ENCODE peak calls at places on chromosomes 7 and 10, in nine cellular contexts. K, N, Q, S, U, I, X, A and V are unnamed samples. For H3K4me1, the result is how much of the 10 kb centered on the place peaks cover.

GRCh38 chr7:43584200-43584586 is 1.3 kb downstream of the STK17A start:
- DNase-seq in Q (no peak), N (no peak), X (no peak), S (no peak), U (peak), I (no peak), A (peak), K (peak), V (peak)

GRCh38 chr10:84204122-84204521 is 9.8 kb downstream of the CDHR1 start:
- DNase-seq in U (no peak), X (no peak), N (no peak), Q (no peak), S (no peak), A (no peak), K (no peak), I (peak), V (no peak)

GRCh38 chr7:78226059-78226658 is 427.6 kb downstream of the PHTF2 start:
- DNase-seq in Q (peak), U (no peak), A (peak), I (peak), N (peak), X (no peak), S (peak), K (no peak), V (peak)

GRCh38 chr10:51203359-51203758 is 129.1 kb downstream of the PRKG1 start:
- DNase-seq in Q (no peak), S (no peak), X (no peak), A (no peak), I (peak), N (no peak), U (no peak), K (no peak), V (no peak)

GRCh38 chr10:43350686-43351085 is 20.8 kb upstream of the FXYD4 start:
- DNase-seq in U (no peak), I (no peak), X (no peak), K (no peak), N (no peak), S (no peak), Q (no peak), A (no peak), V (no peak)

GRCh38 chr7:88432321-88432720 is 125.6 kb upstream of the STEAP4 start:
- DNase-seq in N (no peak), X (no peak), U (no peak), A (no peak), K (no peak), Q (no peak), I (no peak), S (no peak), V (no peak)

GRCh38 chr10:103564799-103565365 is 71.4 kb downstream of the NEURL1 start:
- DNase-seq in N (no peak), S (peak), A (no peak), U (no peak), X (no peak), I (peak), Q (no peak), K (no peak), V (no peak)

GRCh38 chr10:79948976-79949722 is at the start of gene SFTPD:
- DNase-seq in K (peak), N (no peak), X (no peak), A (no peak), U (no peak), I (peak), Q (no peak), S (no peak), V (no peak)

GRCh38 chr10:121831777-121832176 is 96.1 kb downstream of the ATE1 start:
- DNase-seq in U (no peak), I (no peak), A (no peak), Q (no peak), X (no peak), K (no peak), N (no peak), S (no peak), V (no peak)

GRCh38 chr7:156896388-156897022 is 3.5 kb upstream of the LMBR1 start:
- DNase-seq in A (no peak), S (no peak), N (no peak), X (no peak), U (no peak), Q (no peak), K (no peak), I (no peak), V (no peak)

GRCh38 chr10:18582803-18583202 is 68.6 kb downstream of the NSUN6 start:
- DNase-seq in X (no peak), A (no peak), K (no peak), N (no peak), S (no peak), Q (no peak), U (no peak), I (no peak), V (peak)

GRCh38 chr7:87339373-87339897 is 6.0 kb upstream of the CROT start:
- DNase-seq in S (no peak), X (no peak), Q (no peak), U (no peak), A (no peak), N (no peak), I (no peak), K (no peak), V (no peak)

GRCh38 chr7:83677180-83677866 is 28.4 kb upstream of the SEMA3E start:
- DNase-seq in X (no peak), S (peak), K (no peak), U (no peak), N (no peak), A (no peak), Q (no peak), I (no peak), V (peak)

GRCh38 chr10:44765299-44765698 is 145.8 kb upstream of the TMEM72 start:
- DNase-seq in N (no peak), X (no peak), A (no peak), K (no peak), Q (no peak), U (no peak), I (no peak), S (no peak), V (no peak)

GRCh38 chr10:113300628-113301027 is 252.2 kb upstream of the HABP2 start:
- DNase-seq in A (no peak), I (no peak), K (no peak), Q (no peak), X (peak), U (no peak), N (no peak), S (no peak), V (no peak)
- H3K4me1 ChIP-seq in A (under half), I (under half), K (under half), Q (under half), X (under half), U (under half), N (under half), S (under half), V (under half)

GRCh38 chr10:115163129-115163528 is 70.0 kb downstream of the ATRNL1 start:
- DNase-seq in I (no peak), U (no peak), N (no peak), K (no peak), A (no peak), S (no peak), X (no peak), Q (no peak), V (no peak)
- H3K4me3 ChIP-seq in I (no peak), U (no peak), N (no peak), K (no peak), A (no peak), S (no peak), X (no peak), Q (no peak), V (no peak)

GRCh38 chr10:926075-926698 is 5.3 kb downstream of the LARP4B start:
- DNase-seq in U (no peak), N (no peak), X (no peak), Q (no peak), K (peak), A (no peak), I (no peak), S (no peak), V (no peak)

GRCh38 chr10:923844-924523 is 7.5 kb downstream of the LARP4B start:
- DNase-seq in I (no peak), S (no peak), N (no peak), Q (no peak), X (no peak), A (no peak), U (no peak), K (no peak), V (no peak)

GRCh38 chr10:921471-922414 is 9.8 kb downstream of the LARP4B start:
- DNase-seq in Q (no peak), U (no peak), A (no peak), S (no peak), N (no peak), X (no peak), K (no peak), I (no peak), V (peak)

GRCh38 chr10:927131-927530 is 4.4 kb downstream of the LARP4B start:
- DNase-seq in N (no peak), I (no peak), X (no peak), K (no peak), Q (no peak), U (no peak), S (no peak), A (no peak), V (no peak)

DNA sequence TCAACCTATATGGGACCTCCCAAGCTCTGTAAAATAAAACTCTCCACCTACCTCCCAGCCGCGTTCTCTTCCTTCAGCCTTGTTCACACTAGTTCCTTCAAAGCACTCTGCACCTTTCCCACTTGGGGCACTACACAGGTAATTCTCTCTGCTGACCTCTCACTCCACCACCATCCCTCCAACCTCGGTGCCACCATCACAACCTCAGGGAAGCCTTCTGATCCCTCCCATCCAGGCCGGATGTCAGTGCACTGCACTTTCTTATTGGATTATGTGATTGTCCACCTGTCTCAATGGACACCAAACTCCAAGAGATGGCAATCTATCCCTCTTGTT is 7.0 kb downstream of the LARP4B start:
- DNase-seq in U (no peak), X (no peak), I (peak), N (no peak), S (no peak), A (no peak), Q (no peak), K (no peak), V (no peak)
- H3K4me1 ChIP-seq in U (half or more), X (under half), I (under half), N (half or more), S (under half), A (under half), Q (under half), K (half or more), V (under half)

GRCh38 chr7:39754326-39755120 is 131.2 kb downstream of the RALA start:
- DNase-seq in U (no peak), I (peak), Q (no peak), N (no peak), X (no peak), K (no peak), A (no peak), S (no peak), V (peak)
- H3K4me3 ChIP-seq in U (no peak), I (no peak), Q (no peak), N (no peak), X (no peak), K (no peak), A (no peak), S (no peak), V (peak)

DNA sequence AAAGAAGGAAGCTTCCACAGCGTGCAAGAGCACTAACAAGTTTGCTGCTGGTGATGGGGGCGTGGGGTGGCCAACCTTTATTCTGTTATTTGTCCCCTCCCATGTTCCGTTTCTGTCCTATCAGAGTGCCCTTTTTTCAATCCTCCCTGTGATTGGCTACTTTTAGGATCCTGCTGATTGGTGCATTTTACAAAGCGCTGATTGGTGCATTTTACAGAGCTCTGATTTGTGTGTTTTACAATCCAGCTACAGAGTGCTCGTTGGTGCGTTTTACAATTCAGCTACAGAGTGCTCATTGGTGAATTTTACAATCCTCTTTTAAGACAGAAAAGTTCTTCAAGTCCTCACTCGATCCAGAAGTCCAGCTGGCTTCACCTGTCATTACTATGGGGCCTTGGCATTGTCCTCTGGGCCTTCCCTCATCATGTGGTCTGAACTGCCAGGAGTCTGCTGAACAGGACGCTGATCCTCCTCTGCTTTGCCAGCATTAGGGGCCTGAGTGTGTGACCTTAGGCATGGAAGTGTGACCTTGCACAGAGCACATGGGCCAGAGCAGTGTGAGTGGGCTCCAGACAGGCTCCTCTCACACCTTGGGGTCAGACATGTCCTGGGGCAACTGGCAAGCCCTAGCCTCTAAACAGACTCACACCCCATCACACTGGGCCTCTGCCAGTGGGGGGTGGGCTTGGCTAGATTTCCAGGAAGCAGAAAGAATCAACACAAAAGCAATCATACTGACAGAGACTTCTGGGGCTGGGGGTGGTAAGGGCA is 167.3 kb downstream of the PTPN20 start:
- DNase-seq in Q (no peak), N (no peak), K (no peak), U (no peak), A (no peak), I (no peak), X (no peak), S (no peak), V (no peak)
- H3K4me1 ChIP-seq in Q (under half), N (under half), K (under half), U (under half), A (under half), I (under half), X (under half), S (under half), V (under half)

DNA sequence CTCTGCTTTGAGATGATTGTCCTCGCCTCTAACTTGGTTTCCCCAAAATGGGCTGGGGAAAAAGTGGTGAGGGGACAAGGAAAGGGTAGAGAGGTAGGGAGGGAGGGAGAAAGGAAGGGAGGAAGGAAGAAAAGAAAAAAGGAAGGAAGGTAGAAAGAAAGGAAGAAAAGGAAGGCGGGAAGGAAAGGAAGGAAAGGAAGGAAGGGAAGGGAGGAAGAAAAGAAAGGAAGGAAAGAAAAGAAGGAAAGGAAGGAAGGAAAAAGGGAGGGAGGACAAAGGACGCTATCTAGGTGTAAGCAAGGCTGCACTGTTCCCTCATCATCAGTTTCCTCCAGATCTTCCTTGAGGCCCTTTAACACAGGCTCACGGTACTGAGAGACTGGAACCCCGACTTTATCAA is 2.2 kb downstream of the GNA12 start:
- DNase-seq in Q (no peak), U (no peak), X (no peak), I (no peak), S (no peak), N (no peak), K (no peak), A (no peak), V (no peak)
- H3K4me3 ChIP-seq in Q (no peak), U (no peak), X (no peak), I (peak), S (no peak), N (peak), K (no peak), A (no peak), V (no peak)

DNA sequence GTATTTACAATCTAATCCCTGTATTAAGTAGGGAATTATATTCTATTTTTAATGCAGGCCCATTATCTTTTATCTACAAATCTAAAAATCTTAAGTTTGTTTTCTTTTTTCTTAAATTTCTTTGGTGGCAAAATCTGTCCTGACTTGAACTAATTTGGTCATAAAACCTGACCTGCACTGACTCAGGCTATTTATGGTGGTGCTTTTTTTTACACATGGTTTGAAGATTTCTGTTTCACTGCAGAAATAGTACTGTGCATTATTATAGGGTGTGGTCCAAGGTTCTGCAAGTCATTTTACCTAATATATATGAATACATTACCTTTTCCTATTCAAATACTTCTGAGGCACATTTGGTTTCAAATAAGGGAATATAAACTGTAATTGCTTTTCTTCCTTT is 137.0 kb downstream of the CD36 start:
- DNase-seq in U (no peak), A (no peak), S (no peak), Q (no peak), N (no peak), X (no peak), I (no peak), K (no peak), V (no peak)
- H3K4me1 ChIP-seq in U (under half), A (under half), S (half or more), Q (under half), N (half or more), X (under half), I (under half), K (under half), V (under half)

DNA sequence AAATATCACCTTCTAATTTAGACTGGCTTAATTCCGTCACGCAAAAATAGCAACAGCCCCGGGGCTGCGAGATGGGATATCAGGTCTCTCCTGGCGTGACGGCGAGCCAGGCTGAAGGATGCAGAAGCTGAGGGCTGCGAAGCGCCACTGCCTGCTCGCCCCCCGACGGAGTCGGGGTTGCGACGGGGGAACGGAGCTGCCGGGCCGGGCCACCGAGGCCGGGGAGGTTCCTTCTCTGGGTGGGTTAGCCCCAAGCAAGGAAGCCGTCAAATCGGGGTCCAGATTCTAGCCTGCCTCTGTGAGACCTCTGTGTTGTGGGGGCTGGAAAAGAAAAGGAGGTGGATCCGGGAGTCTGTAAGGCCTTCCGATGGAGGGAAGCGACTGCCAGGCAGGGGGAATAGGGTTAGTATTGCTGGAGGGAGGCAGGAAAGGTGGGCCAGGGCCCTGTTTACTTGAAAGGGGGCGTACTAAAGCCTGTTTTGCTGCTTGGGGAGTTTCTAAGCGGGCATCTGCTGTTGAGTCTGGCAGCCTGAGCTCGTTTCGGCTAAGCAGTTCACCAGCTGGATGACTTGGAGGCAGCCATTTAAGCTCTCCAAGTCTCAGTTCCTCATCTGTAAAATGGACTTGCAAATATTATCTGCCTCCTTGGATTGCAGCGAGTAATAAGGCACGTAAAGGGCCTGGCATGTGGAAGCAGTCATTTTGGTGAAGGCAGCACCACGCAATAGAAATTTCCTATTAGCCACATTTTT is 43.8 kb downstream of the LDB3 start:
- DNase-seq in A (peak), Q (peak), X (peak), S (peak), N (no peak), K (peak), U (peak), I (peak), V (no peak)
- H3K4me3 ChIP-seq in A (peak), Q (peak), X (peak), S (peak), N (peak), K (no peak), U (peak), I (peak), V (peak)

DNA sequence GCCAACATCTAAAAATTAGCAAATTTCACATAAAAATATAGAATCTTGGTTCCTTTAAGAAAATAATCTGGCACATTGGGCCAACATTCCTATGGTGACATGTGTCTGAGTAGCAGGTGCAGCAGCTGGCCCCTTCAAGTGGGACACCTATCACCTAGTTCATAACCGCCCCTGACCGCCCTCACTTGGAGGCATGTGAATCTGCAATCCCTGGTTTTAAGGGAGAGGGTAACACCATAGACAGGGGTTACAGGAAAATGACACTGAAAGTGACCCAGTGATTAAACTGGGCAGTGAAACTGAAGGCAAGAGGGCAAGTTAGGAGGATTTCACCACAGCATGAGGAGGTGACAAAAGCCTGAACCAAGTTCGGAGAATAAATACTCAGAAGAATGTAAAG is 1.1 kb downstream of the RSU1 start:
- DNase-seq in A (no peak), K (no peak), Q (no peak), I (no peak), N (no peak), U (no peak), S (no peak), X (no peak), V (no peak)
- H3K4me1 ChIP-seq in A (under half), K (under half), Q (under half), I (under half), N (half or more), U (under half), S (under half), X (under half), V (under half)